ENCODE peak calls at places on chromosomes 2 and 18, in four cellular contexts. One of them, this sample, is unnamed.

GRCh38 chr18:57052759-57053158 is 94.1 kb upstream of the BOD1L2 start:
- DNase-seq in HepG2: no peak
- DNase-seq in HCT116: no peak
- DNase-seq in K562: no peak
- DNase-seq in this sample: no peak

GRCh38 chr2:185291035-185291647 is 447.5 kb upstream of the FSIP2 start:
- DNase-seq in HCT116: peak
- DNase-seq in K562: peak
- DNase-seq in HepG2: peak
- DNase-seq in this sample: peak

GRCh38 chr2:688504-689076 is 11.4 kb upstream of the TMEM18 start:
- DNase-seq in K562: no peak
- DNase-seq in HCT116: no peak
- DNase-seq in HepG2: no peak
- DNase-seq in this sample: no peak

GRCh38 chr2:24012521-24013245 is 2.8 kb downstream of the MFSD2B start:
- DNase-seq in HepG2: peak
- DNase-seq in K562: no peak
- DNase-seq in HCT116: no peak
- DNase-seq in this sample: no peak

GRCh38 chr2:231545105-231545902 is 15.1 kb upstream of the NMUR1 start:
- DNase-seq in HepG2: no peak
- DNase-seq in HCT116: no peak
- DNase-seq in K562: peak
- DNase-seq in this sample: no peak

GRCh38 chr18:64699116-64699515 is 550.2 kb upstream of the LINC00305 start:
- DNase-seq in HCT116: no peak
- DNase-seq in K562: no peak
- DNase-seq in HepG2: no peak
- DNase-seq in this sample: no peak

GRCh38 chr2:105071379-105071778 is 33.5 kb downstream of the MRPS9 start:
- DNase-seq in HCT116: no peak
- DNase-seq in HepG2: no peak
- DNase-seq in K562: no peak
- DNase-seq in this sample: no peak

GRCh38 chr2:240839152-240840143 is 19.4 kb upstream of the KIF1A start:
- DNase-seq in K562: no peak
- DNase-seq in HepG2: no peak
- DNase-seq in HCT116: no peak
- DNase-seq in this sample: no peak

GRCh38 chr18:51437280-51438271 is 240.1 kb upstream of the MEX3C start:
- DNase-seq in HCT116: no peak
- DNase-seq in K562: no peak
- DNase-seq in HepG2: no peak
- DNase-seq in this sample: no peak

GRCh38 chr2:101818531-101819451 is 121.3 kb downstream of the MAP4K4 start:
- DNase-seq in HCT116: no peak
- DNase-seq in K562: no peak
- DNase-seq in HepG2: peak
- DNase-seq in this sample: no peak

GRCh38 chr2:168064011-168064998 is 183.1 kb downstream of the STK39 start:
- DNase-seq in HCT116: no peak
- DNase-seq in HepG2: no peak
- DNase-seq in K562: no peak
- DNase-seq in this sample: no peak

GRCh38 chr2:74893332-74893731 is 59.4 kb downstream of the HK2 start:
- DNase-seq in HepG2: no peak
- DNase-seq in HCT116: no peak
- DNase-seq in K562: no peak
- DNase-seq in this sample: peak

GRCh38 chr2:206698811-206699210 is 19.4 kb downstream of the DYTN start:
- DNase-seq in K562: no peak
- DNase-seq in HepG2: no peak
- DNase-seq in HCT116: no peak
- DNase-seq in this sample: no peak

GRCh38 chr18:63648241-63648640 is 4.2 kb upstream of the SERPINB4 start:
- DNase-seq in HepG2: no peak
- DNase-seq in HCT116: no peak
- DNase-seq in K562: no peak
- DNase-seq in this sample: no peak

GRCh38 chr2:46175409-46175808 is 121.8 kb upstream of the EPAS1 start:
- DNase-seq in HepG2: no peak
- DNase-seq in K562: no peak
- DNase-seq in HCT116: no peak
- DNase-seq in this sample: no peak

GRCh38 chr2:22600166-22600565 is 784.8 kb upstream of the KLHL29 start:
- DNase-seq in HCT116: no peak
- DNase-seq in HepG2: no peak
- DNase-seq in K562: no peak
- DNase-seq in this sample: no peak

GRCh38 chr2:215290980-215291599 is 20.8 kb upstream of the ATIC start:
- DNase-seq in HepG2: no peak
- DNase-seq in HCT116: no peak
- DNase-seq in K562: peak
- DNase-seq in this sample: no peak

GRCh38 chr2:165877565-165878550 is 75.7 kb downstream of the TTC21B start:
- DNase-seq in K562: no peak
- DNase-seq in HepG2: no peak
- DNase-seq in HCT116: no peak
- DNase-seq in this sample: no peak

GRCh38 chr2:153823880-153824279 is 47.8 kb upstream of the GALNT13 start:
- DNase-seq in K562: no peak
- DNase-seq in HCT116: no peak
- DNase-seq in HepG2: no peak
- DNase-seq in this sample: no peak

GRCh38 chr2:27137322-27137935 is 1.8 kb downstream of the PRR30 start:
- DNase-seq in HCT116: no peak
- DNase-seq in HepG2: no peak
- DNase-seq in K562: no peak
- DNase-seq in this sample: no peak

GRCh38 chr2:161208527-161209139 is 48.4 kb downstream of the TANK start:
- DNase-seq in HepG2: peak
- DNase-seq in K562: peak
- DNase-seq in HCT116: peak
- DNase-seq in this sample: no peak

GRCh38 chr2:12727085-12727484 is 10.3 kb downstream of the TRIB2 start:
- DNase-seq in K562: no peak
- DNase-seq in HepG2: no peak
- DNase-seq in HCT116: no peak
- DNase-seq in this sample: no peak

GRCh38 chr2:85132834-85133637 is at the start of gene TCF7L1:
- DNase-seq in HepG2: peak
- DNase-seq in HCT116: peak
- DNase-seq in K562: peak
- DNase-seq in this sample: peak

GRCh38 chr2:20516646-20517341 is 69.9 kb downstream of the RHOB start:
- DNase-seq in K562: no peak
- DNase-seq in HepG2: peak
- DNase-seq in HCT116: peak
- DNase-seq in this sample: no peak

DNA sequence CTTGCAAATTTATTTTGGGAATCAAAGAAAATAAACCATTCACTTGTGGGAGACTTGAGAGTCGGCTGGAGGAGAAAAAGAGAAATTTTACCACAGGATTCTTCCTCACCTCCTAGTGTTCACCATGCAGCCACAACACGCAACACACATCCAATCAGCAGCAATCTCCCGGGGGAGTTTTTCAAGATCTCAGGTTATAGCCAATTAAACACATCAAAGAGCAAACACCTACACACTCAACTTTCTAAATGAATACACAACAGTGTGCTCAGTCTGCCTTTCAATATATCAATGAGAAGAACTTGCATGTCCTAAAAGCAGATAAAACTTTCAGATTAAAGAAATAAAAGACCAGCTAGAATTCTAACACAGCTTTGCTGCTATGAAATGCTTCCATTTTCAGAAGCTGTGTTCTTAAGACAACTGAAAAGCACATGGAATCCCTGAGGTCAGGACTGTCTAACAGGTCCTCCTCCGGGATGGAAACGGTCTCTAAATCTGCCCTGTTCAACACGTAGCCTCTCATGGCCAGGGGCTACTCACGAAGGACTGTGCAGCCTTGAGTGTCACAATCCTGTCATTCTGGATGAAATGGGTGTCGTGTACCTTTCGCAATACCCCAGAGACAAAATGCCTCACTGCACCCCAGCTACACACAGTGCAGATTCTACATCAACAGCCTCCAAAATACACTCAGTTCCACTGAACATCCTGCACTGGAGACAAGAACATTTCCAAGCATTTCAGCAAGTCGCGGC is 84.2 kb downstream of the ZNF516 start:
- DNase-seq in HepG2: peak
- DNase-seq in HCT116: no peak
- DNase-seq in K562: no peak
- DNase-seq in this sample: no peak
- TF ChIP-seq TCF7L2 in HepG2: no peak
- TF ChIP-seq TCF7L2 in HCT116: no peak
- TF ChIP-seq TCF7L2 in K562: no peak
- TF ChIP-seq TCF7L2 in this sample: no peak

GRCh38 chr18:36848609-36849008 is 19.7 kb downstream of the KIAA1328 start:
- DNase-seq in K562: no peak
- DNase-seq in HepG2: no peak
- DNase-seq in HCT116: no peak
- DNase-seq in this sample: no peak

GRCh38 chr18:36850527-36851201 is 21.7 kb downstream of the KIAA1328 start:
- DNase-seq in HCT116: peak
- DNase-seq in K562: peak
- DNase-seq in HepG2: peak
- DNase-seq in this sample: no peak

GRCh38 chr18:36851202-36851590 is 22.3 kb downstream of the KIAA1328 start:
- DNase-seq in HCT116: no peak
- DNase-seq in K562: no peak
- DNase-seq in HepG2: no peak
- DNase-seq in this sample: no peak

GRCh38 chr18:36843784-36844183 is 14.9 kb downstream of the KIAA1328 start:
- DNase-seq in K562: no peak
- DNase-seq in HCT116: no peak
- DNase-seq in HepG2: no peak
- DNase-seq in this sample: no peak

GRCh38 chr18:36849288-36850011 is 20.5 kb downstream of the KIAA1328 start:
- DNase-seq in K562: no peak
- DNase-seq in HCT116: no peak
- DNase-seq in HepG2: no peak
- DNase-seq in this sample: no peak
- TF ChIP-seq TCF7L2 in K562: no peak
- TF ChIP-seq TCF7L2 in HCT116: no peak
- TF ChIP-seq TCF7L2 in HepG2: no peak
- TF ChIP-seq TCF7L2 in this sample: no peak

GRCh38 chr2:32136097-32136496 is 29.6 kb upstream of the SLC30A6 start:
- DNase-seq in HepG2: no peak
- DNase-seq in HCT116: no peak
- DNase-seq in K562: no peak
- DNase-seq in this sample: no peak

GRCh38 chr2:32135409-32135808 is 30.3 kb upstream of the SLC30A6 start:
- DNase-seq in HepG2: peak
- DNase-seq in K562: peak
- DNase-seq in HCT116: peak
- DNase-seq in this sample: peak
- TF ChIP-seq TCF7L2 in HepG2: no peak
- TF ChIP-seq TCF7L2 in K562: no peak
- TF ChIP-seq TCF7L2 in HCT116: no peak
- TF ChIP-seq TCF7L2 in this sample: no peak

DNA sequence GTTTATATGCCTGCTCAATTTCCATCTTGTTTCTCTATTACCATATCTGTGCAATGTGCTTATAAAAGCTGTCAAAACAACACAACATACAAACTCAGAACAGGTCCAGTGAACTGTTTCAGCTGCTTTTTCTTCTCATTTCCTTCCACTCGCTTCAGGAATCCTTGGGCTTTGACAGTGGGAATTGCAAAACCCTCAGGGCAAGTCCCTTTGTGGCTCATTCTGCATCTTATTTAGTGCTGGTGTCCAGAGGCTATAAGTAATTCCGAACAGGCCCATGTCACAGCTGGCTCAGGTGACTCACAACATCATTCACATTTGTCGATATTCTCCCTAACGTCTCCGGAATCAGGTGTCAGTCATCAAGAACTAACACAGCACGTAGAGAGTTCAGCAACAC is 309.9 kb upstream of the ZNF521 start:
- DNase-seq in K562: no peak
- DNase-seq in HCT116: no peak
- DNase-seq in HepG2: no peak
- DNase-seq in this sample: no peak
- TF ChIP-seq TCF7L2 in K562: no peak
- TF ChIP-seq TCF7L2 in HCT116: no peak
- TF ChIP-seq TCF7L2 in HepG2: no peak
- TF ChIP-seq TCF7L2 in this sample: no peak

GRCh38 chr2:218229239-218229638 is 12.2 kb downstream of the ARPC2 start:
- DNase-seq in K562: no peak
- DNase-seq in HepG2: no peak
- DNase-seq in HCT116: no peak
- DNase-seq in this sample: no peak
- TF ChIP-seq TCF7L2 in K562: no peak
- TF ChIP-seq TCF7L2 in HepG2: no peak
- TF ChIP-seq TCF7L2 in HCT116: no peak
- TF ChIP-seq TCF7L2 in this sample: no peak

GRCh38 chr2:98034745-98035144 is 39.0 kb upstream of the TMEM131 start:
- DNase-seq in K562: peak
- DNase-seq in HepG2: no peak
- DNase-seq in HCT116: no peak
- DNase-seq in this sample: no peak

GRCh38 chr2:98037666-98038339 is 42.1 kb upstream of the TMEM131 start:
- DNase-seq in HCT116: no peak
- DNase-seq in HepG2: no peak
- DNase-seq in K562: no peak
- DNase-seq in this sample: no peak

GRCh38 chr2:98037206-98037605 is 41.5 kb upstream of the TMEM131 start:
- DNase-seq in K562: no peak
- DNase-seq in HepG2: no peak
- DNase-seq in HCT116: no peak
- DNase-seq in this sample: no peak

GRCh38 chr2:98039085-98039756 is 43.5 kb upstream of the TMEM131 start:
- DNase-seq in K562: no peak
- DNase-seq in HCT116: no peak
- DNase-seq in HepG2: no peak
- DNase-seq in this sample: no peak

GRCh38 chr2:98036349-98037000 is 40.7 kb upstream of the TMEM131 start:
- DNase-seq in HepG2: no peak
- DNase-seq in K562: no peak
- DNase-seq in HCT116: no peak
- DNase-seq in this sample: no peak
- TF ChIP-seq TCF7L2 in HepG2: no peak
- TF ChIP-seq TCF7L2 in K562: no peak
- TF ChIP-seq TCF7L2 in HCT116: no peak
- TF ChIP-seq TCF7L2 in this sample: no peak

GRCh38 chr2:188909036-188909435 is 65.1 kb upstream of the COL3A1 start:
- DNase-seq in K562: no peak
- DNase-seq in HCT116: no peak
- DNase-seq in HepG2: no peak
- DNase-seq in this sample: no peak
- TF ChIP-seq TCF7L2 in K562: no peak
- TF ChIP-seq TCF7L2 in HCT116: no peak
- TF ChIP-seq TCF7L2 in HepG2: no peak
- TF ChIP-seq TCF7L2 in this sample: no peak

This sample was measured in Panc1.